ENCODE peak calls at places on chromosomes 7 and 10, in four cellular contexts. N is IMR-90, S is pancreas, L is cardiac muscle cell. K is an unnamed sample.

GRCh38 chr7:158834799-158835784 is 5.8 kb upstream of the ESYT2 start:
- DNase-seq in N (no peak), S (no peak), L (peak; percentile 37), K (no peak)

GRCh38 chr7:92835851-92836488 is 403 bp downstream of the CDK6 start:
- DNase-seq in N (no peak), S (peak; percentile 24), L (peak; percentile 45), K (peak; percentile 48)

GRCh38 chr7:4694653-4695335 is 12.7 kb downstream of the FOXK1 start:
- DNase-seq in N (peak; percentile 86), S (no peak), L (peak; percentile 84), K (no peak)

GRCh38 chr7:66778201-66778600 is 37.7 kb downstream of the RABGEF1 start:
- DNase-seq in N (peak; percentile 65), S (no peak), L (no peak), K (no peak)

GRCh38 chr10:88108115-88108610 is 244.7 kb downstream of the PTEN start:
- DNase-seq in N (no peak), S (no peak), L (no peak), K (no peak)

GRCh38 chr7:151394076-151395035 is 15.5 kb downstream of the WDR86 start:
- DNase-seq in N (no peak), S (no peak), L (no peak), K (no peak)

GRCh38 chr7:143492043-143492471 is 14.4 kb downstream of the TAS2R41 start:
- DNase-seq in N (peak; percentile 90), S (no peak), L (peak; percentile 58), K (no peak)

GRCh38 chr7:15929406-15929805 is 242.9 kb upstream of the MEOX2 start:
- DNase-seq in N (no peak), S (no peak), L (no peak), K (no peak)

GRCh38 chr10:106043833-106044232 is 1120.7 kb downstream of the SORCS1 start:
- DNase-seq in N (peak; percentile 2), S (no peak), L (no peak), K (no peak)

GRCh38 chr7:114375914-114376313 is 38.7 kb upstream of the FOXP2 start:
- DNase-seq in N (no peak), S (no peak), L (no peak), K (no peak)

GRCh38 chr7:2477447-2478386 is 1.5 kb upstream of the GRIFIN start:
- DNase-seq in N (peak; percentile 49), S (peak; percentile 69), L (peak; percentile 69), K (peak; percentile 66)

GRCh38 chr7:28354601-28355062 is 57.7 kb upstream of the CREB5 start:
- DNase-seq in N (peak; percentile 99), S (peak; percentile 78), L (peak; percentile 80), K (no peak)

GRCh38 chr10:88725798-88726197 is 19.7 kb downstream of the LIPK start:
- DNase-seq in N (no peak), S (no peak), L (no peak), K (no peak)

DNA sequence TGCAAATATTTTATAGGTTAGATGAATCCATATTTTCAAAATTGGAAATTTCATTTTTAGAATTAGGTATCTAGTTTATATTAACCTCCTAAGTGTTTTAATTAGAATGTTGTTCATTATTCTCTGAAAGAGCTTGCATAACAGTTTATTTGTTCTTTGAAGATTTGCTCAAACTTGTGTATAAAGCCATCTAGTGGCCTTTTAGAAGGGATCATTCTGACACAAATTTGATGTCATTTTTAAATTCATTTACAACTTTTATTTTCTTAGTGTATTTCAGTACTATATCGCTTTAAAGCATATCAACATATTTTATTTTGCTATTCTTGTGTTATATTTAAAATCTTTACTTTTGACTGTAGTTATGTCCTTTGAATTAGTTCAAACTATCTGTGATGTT is 527.0 kb upstream of the NRG3 start:
- DNase-seq in N (no peak), S (no peak), L (no peak), K (no peak)
- TF ChIP-seq CTCF in N (no peak), S (no peak), L (no peak), K (peak; percentile 26)

GRCh38 chr7:146129296-146129695 is 12.7 kb downstream of the CNTNAP2 start:
- DNase-seq in N (no peak), S (no peak), L (no peak), K (no peak)
- TF ChIP-seq CTCF in N (no peak), S (no peak), L (no peak), K (no peak)

GRCh38 chr10:34666008-34666700 is 148.9 kb downstream of the PARD3 start:
- DNase-seq in N (peak; percentile 94), S (no peak), L (peak; percentile 96), K (no peak)
- TF ChIP-seq CTCF in N (peak; percentile 84), S (no peak), L (peak; percentile 68), K (peak; percentile 39)

DNA sequence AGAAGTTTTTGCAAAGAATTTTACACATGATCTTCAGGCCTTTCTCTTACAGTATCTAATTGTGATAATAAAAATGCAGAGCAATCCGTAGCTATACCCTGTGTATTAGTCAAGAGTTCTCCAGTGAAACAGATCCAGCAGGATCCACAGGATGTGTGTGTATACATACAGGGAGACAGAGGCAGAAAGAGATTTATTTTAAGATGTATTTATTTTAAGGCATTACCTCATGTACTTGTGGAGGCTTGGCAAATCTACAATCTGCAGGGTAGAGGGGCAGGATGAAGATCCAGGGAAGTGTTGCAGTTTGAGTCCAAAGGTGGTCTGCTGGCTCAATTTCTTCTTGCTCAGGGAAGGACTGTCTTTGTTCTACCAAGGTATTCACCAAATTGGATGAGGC is 41.7 kb downstream of the ARHGAP12 start:
- DNase-seq in N (peak; percentile 81), S (no peak), L (no peak), K (no peak)
- TF ChIP-seq CTCF in N (no peak), S (no peak), L (no peak), K (no peak)

DNA sequence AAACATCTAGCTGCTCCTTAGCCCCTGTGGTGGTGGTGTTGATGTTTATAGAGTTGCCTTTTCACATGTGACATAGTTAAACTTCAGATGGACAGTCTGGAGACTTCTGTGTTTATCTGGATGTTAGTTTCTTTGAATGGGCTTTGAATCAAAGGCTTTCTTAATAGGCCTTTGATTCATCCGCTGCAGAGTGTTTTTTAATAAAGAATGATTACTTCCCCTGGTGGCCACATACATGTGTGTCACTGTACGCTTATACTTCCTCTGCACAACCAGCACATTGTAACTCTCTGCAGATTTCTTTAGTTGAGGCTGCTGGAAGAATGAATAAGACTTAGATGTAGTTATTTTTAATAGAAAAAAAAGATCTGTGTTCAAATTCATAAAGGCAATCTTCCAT is 221.1 kb downstream of the DYNC1I1 start:
- DNase-seq in N (no peak), S (no peak), L (no peak), K (no peak)
- TF ChIP-seq CTCF in N (no peak), S (no peak), L (no peak), K (no peak)

DNA sequence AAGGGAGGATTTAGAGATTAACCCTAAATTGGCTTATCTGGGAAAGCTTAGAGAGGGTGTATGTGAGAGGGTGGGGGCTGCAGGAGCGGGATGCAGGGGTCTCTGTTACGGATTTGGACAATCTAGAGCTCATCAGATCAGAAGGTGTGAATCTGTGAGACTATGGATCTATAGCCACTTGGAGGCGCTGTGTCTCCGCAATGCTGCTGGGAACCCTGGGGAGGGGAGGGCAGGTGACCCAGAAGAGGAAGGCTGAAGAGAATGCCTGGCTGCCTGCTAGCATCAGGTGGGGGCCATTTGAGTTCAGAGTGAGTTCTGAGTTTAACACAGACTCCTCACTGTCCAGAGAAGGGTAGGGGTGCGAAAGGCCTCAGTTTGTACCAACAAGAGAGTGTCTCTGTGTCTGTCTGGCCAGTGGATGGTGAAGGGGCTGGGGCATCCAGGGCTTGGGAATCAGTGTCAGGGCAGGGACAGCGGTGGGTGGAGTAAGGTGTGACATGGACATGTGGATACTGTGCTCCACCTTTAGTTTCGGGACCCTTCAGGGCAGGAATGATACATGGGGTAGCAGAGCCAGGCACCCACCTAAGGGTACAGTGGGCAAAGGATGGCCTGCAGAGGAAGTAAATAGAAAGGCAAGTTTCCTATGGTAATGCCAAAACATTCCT is 187.3 kb upstream of the PRSS58 start:
- DNase-seq in N (no peak), S (no peak), L (no peak), K (no peak)
- TF ChIP-seq CTCF in N (peak; percentile 28), S (no peak), L (peak; percentile 41), K (no peak)

DNA sequence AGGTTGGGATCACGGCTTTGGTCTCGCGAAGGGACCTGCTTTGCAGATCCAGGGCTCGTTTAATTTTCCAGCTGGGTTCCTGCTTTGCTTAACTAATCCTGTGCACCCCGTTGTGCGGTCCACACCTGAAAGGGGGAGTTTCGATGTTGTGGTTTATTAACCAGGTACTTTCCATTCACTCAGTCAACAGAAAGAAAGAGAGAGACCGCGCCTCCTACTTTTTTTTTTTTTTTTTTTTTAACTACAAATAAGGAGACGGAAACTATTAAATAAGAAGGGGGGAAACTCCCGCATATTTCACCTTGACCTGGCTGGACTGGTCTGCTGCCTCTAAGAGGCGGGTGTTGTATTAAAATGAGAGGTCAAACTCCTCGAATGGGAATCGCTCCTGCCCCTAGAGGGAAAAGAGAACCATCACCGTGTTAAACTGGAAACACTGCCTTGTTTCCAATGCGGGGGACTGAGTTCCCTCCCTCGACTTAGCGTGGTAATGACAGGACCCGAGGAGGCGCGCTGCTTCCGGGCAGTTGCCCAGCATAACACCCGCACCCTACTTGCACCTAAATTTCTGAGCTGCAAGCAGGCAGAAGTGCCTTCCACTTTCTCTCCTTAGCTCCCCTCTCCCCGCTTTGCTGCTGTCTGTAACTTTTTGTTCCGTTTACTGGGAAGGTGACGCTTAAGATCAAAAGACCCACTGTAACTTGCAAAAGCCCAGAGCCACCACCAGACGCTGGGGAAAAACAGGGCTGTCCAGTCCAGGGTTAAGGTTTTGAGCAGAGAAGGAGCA is 1.1 kb upstream of the ITGB8 start:
- DNase-seq in N (peak; percentile 71), S (peak; percentile 66), L (peak; percentile 81), K (no peak)
- TF ChIP-seq CTCF in N (peak; percentile 26), S (no peak), L (peak; percentile 39), K (peak; percentile 14)

DNA sequence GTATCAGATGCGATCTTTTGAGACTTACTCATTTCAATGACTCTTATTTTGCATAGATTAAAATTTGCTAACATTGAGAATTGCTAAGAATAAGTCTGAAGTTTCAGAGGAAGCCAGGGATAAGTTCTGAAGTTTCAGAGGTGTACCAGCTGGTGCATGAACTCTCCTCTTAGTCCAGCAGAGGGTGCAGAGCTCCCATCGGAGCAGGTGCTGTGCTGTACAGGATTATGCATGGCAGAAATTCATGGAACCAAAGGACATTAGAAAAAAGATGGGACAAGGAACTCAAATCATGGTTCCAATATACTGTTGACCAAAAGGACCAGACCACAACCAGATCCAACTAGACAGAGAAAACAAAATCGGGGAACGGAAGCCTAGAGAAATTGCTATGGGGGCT is 41.9 kb downstream of the MGAM2 start:
- DNase-seq in N (no peak), S (no peak), L (no peak), K (no peak)
- TF ChIP-seq CTCF in N (no peak), S (no peak), L (no peak), K (peak; percentile 58)